ENCODE peak calls at places on chromosomes 4 and X, in five cellular contexts. Q is transverse colon, W is IMR-90, V is HepG2, L is ovary. X is an unnamed sample.

GRCh38 chr4:14078311-14078710 is 450.8 kb upstream of the BOD1L1 start:
- DNase-seq in Q (no peak), W (no peak), V (no peak), L (no peak), X (no peak)

GRCh38 chrX:10098235-10098819 is 58.4 kb upstream of the CLCN4 start:
- DNase-seq in Q (no peak), W (no peak), V (no peak), L (no peak), X (no peak)

GRCh38 chr4:64230709-64231310 is 178.4 kb downstream of the TECRL start:
- DNase-seq in Q (no peak), W (peak), V (no peak), L (no peak), X (peak)

GRCh38 chr4:70196855-70197254 is 1.3 kb downstream of the ODAM start:
- DNase-seq in Q (no peak), W (no peak), V (no peak), L (no peak), X (no peak)

GRCh38 chr4:102541708-102542107 is 40.5 kb downstream of the NFKB1 start:
- DNase-seq in Q (peak), W (no peak), V (no peak), L (no peak), X (peak)

GRCh38 chr4:105139646-105140045 is 7.0 kb upstream of the TET2 start:
- DNase-seq in Q (no peak), W (no peak), V (no peak), L (no peak), X (no peak)

GRCh38 chr4:48905363-48906015 is 1.1 kb downstream of the OCIAD2 start:
- DNase-seq in Q (peak), W (peak), V (peak), L (no peak), X (peak)

GRCh38 chrX:12978205-12979010 is 3.5 kb downstream of the TMSB4X start:
- DNase-seq in Q (peak), W (peak), V (no peak), L (peak), X (peak)

GRCh38 chrX:56995271-56995994 is at the start of gene SPIN3:
- DNase-seq in Q (peak), W (peak), V (peak), L (peak), X (peak)

GRCh38 chr4:184792950-184793555 is 32.7 kb downstream of the ACSL1 start:
- DNase-seq in Q (no peak), W (peak), V (peak), L (no peak), X (no peak)

GRCh38 chr4:11589676-11590075 is 161.0 kb upstream of the HS3ST1 start:
- DNase-seq in Q (no peak), W (peak), V (no peak), L (no peak), X (no peak)

GRCh38 chr4:128349921-128350320 is 62.3 kb upstream of the PGRMC2 start:
- DNase-seq in Q (no peak), W (peak), V (peak), L (no peak), X (no peak)

GRCh38 chr4:28444886-28445496 is 1584.3 kb downstream of the STIM2 start:
- DNase-seq in Q (no peak), W (peak), V (no peak), L (no peak), X (no peak)

GRCh38 chrX:57905141-57905540 is 5.1 kb downstream of the ZXDA start:
- DNase-seq in Q (no peak), W (peak), V (no peak), L (no peak), X (no peak)

GRCh38 chrX:65643046-65643785 is 24.2 kb upstream of the MSN start:
- DNase-seq in Q (no peak), W (peak), V (no peak), L (no peak), X (no peak)

GRCh38 chr4:5836943-5837342 is 55.9 kb downstream of the CRMP1 start:
- DNase-seq in Q (no peak), W (no peak), V (peak), L (no peak), X (no peak)

GRCh38 chr4:145320269-145320668 is 139.9 kb upstream of the OTUD4 start:
- DNase-seq in Q (no peak), W (no peak), V (no peak), L (no peak), X (no peak)

GRCh38 chr4:80931645-80932215 is 98.8 kb upstream of the BMP3 start:
- DNase-seq in Q (no peak), W (no peak), V (no peak), L (no peak), X (no peak)

GRCh38 chrX:122113376-122113775 is 1066.0 kb downstream of the GLUD2 start:
- DNase-seq in Q (no peak), W (no peak), V (no peak), L (no peak), X (no peak)

GRCh38 chr4:186778134-186778533 is 54.5 kb upstream of the FAT1 start:
- DNase-seq in Q (no peak), W (no peak), V (no peak), L (no peak), X (no peak)

GRCh38 chr4:40550900-40551546 is 78.6 kb downstream of the RBM47 start:
- DNase-seq in Q (peak), W (peak), V (peak), L (no peak), X (peak)

GRCh38 chr4:2930135-2930805 is 32.9 kb downstream of the NOP14 start:
- DNase-seq in Q (no peak), W (no peak), V (peak), L (no peak), X (no peak)

GRCh38 chrX:19225906-19226305 is 103.6 kb upstream of the ADGRG2 start:
- DNase-seq in Q (no peak), W (peak), V (no peak), L (no peak), X (no peak)

GRCh38 chr4:6692806-6693205 is 872 bp upstream of the S100P start:
- DNase-seq in Q (no peak), W (peak), V (peak), L (no peak), X (no peak)

GRCh38 chr4:98996056-98996941 is 778 bp downstream of the METAP1 start:
- DNase-seq in Q (peak), W (peak), V (peak), L (peak), X (peak)

GRCh38 chrX:53422091-53422914 is at the start of the genes RIBC1 and SMC1A:
- DNase-seq in Q (peak), W (peak), V (peak), L (peak), X (peak)
- TF ChIP-seq POLR2A in Q (peak), W (peak), V (peak), L (peak), X (peak)

GRCh38 chr4:140150886-140151699 is 2.9 kb downstream of the MAML3 start:
- DNase-seq in Q (peak), W (peak), V (no peak), L (peak), X (peak)
- TF ChIP-seq POLR2A in Q (peak), W (peak), V (no peak), L (peak), X (peak)

GRCh38 chrX:71364221-71364620 is 1.9 kb upstream of the TAF1 start:
- DNase-seq in Q (no peak), W (no peak), V (no peak), L (no peak), X (no peak)

GRCh38 chrX:71365356-71365875 is 741 bp upstream of the TAF1 start:
- DNase-seq in Q (no peak), W (no peak), V (no peak), L (no peak), X (no peak)

GRCh38 chrX:71367396-71367795 is 1.2 kb downstream of the TAF1 start:
- DNase-seq in Q (no peak), W (no peak), V (no peak), L (no peak), X (no peak)

GRCh38 chrX:71366674-71367256 is 608 bp downstream of the TAF1 start:
- DNase-seq in Q (peak), W (peak), V (no peak), L (peak), X (peak)

DNA sequence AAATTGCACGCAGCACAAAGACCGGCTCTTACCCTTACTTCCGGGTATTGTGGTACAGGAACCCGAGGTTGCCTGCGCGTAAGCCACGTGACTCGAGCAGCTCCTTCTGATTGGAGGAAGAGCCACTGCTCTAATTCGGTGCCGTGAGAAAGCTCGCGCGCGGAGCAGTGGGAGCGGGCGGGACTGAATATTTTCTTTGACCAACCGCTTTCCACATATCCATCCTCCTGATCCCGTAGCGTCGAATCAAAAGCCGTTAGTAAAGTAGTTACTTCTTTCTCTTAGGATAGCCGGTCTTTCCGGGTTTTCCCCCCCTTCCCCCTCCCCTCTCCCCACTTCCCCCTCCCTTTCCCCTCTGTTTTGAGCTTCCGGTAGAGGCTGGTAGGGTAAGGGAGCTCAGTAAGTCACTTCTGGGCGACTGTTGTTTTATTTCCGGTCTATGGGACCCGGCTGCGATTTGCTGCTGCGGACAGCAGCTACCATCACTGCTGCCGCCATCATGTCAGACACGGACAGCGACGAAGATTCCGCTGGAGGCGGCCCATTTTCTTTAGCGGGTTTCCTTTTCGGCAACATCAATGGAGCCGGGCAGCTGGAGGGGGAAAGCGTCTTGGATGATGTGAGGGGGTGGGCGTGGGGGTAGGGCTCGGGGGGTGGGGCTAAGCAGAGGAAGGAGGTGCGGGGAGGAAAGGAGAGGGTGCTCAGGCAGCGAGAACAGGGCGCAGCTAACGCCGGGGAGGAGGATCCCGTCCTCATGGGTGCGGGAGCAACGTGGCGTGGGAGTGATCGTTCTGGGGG is at the start of gene TAF1:
- DNase-seq in Q (peak), W (peak), V (peak), L (peak), X (peak)
- TF ChIP-seq POLR2A in Q (peak), W (peak), V (peak), L (no peak), X (peak)

DNA sequence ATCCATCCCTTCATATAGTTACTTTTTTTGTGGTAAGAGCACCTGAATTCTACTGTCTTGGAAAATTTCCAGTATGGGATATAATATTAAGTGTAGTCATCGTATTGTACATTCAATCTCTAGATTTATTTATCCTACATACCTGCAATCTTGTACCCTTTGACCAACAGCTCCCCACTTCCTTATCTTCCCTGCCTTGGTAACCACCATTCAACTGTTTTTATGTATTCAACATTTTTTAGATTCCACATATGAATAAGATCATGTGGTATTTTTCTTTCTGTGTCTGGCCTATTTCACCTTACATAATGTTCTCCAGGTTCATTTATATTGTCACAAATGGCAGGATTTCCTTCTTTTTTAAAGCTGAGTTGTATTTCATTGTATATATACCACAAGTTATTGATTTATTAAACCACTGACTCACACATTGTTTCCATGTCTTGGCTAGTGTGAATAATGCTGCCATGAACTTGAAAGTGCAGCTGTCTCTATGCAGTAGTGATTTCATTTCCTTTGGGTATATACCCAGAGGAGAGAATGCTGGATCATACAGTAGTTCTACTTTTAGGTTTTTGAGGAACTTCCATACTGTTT is 572.5 kb downstream of the MAGEB5 start:
- DNase-seq in Q (no peak), W (no peak), V (no peak), L (no peak), X (no peak)
- TF ChIP-seq POLR2A in Q (no peak), W (no peak), V (no peak), L (no peak), X (no peak)

GRCh38 chr4:47485047-47485692 is at the start of gene ATP10D:
- DNase-seq in Q (peak), W (peak), V (peak), L (peak), X (peak)

GRCh38 chr4:47486306-47486705 is 1.2 kb downstream of the ATP10D start:
- DNase-seq in Q (no peak), W (no peak), V (no peak), L (no peak), X (no peak)

GRCh38 chr4:47484169-47484568 is 906 bp upstream of the ATP10D start:
- DNase-seq in Q (no peak), W (no peak), V (no peak), L (no peak), X (no peak)

GRCh38 chr4:47482326-47482725 is 2.7 kb upstream of the ATP10D start:
- DNase-seq in Q (no peak), W (peak), V (no peak), L (no peak), X (no peak)

DNA sequence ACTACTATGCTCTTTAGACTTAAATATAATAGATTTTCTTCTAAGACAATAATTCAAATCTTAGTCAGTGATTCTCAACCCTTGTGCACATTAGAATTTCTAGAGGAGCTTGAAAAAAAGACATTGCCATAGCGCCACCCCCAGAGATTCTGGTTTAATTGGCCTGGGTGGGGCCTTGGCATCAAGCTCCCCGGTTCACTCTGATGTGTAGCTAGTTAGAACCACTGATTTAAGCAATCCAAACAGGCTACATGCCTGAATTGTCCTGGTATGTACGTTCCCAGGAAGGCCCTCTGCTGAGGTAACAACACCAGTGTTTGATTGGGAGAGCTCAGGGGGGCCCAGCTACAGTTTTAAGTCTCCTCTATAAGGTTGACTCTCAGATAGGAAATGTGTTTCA is 1.4 kb upstream of the ATP10D start:
- DNase-seq in Q (no peak), W (no peak), V (no peak), L (no peak), X (no peak)
- TF ChIP-seq POLR2A in Q (no peak), W (no peak), V (no peak), L (no peak), X (no peak)

X was measured in erythroblast.